ENCODE peak calls at places on chromosome 6, in nine cellular contexts. Q is ascending aorta, U is AG04450, G is psoas muscle, Y is spleen, S is body of pancreas, H is cardiac muscle cell, X is IMR-90, T is OCI-LY7. K is an unnamed sample.

GRCh38 chr6:149831380-149831820 is 32.8 kb downstream of the LRP11 start:
- DNase-seq in T (no peak), Y (no peak), S (no peak), X (no peak), U (no peak), H (no peak), G (no peak), Q (no peak), K (no peak)

GRCh38 chr6:113401231-113401630 is 455.9 kb upstream of the MARCKS start:
- DNase-seq in T (no peak), Y (no peak), Q (no peak), S (no peak), G (no peak), H (no peak), U (no peak), X (no peak), K (no peak)

GRCh38 chr6:77337392-77337791 is 125.9 kb downstream of the HTR1B start:
- DNase-seq in S (no peak), X (no peak), Q (no peak), Y (no peak), G (no peak), U (no peak), T (no peak), H (no peak), K (no peak)

GRCh38 chr6:99349620-99350141 is at the start of gene FAXC:
- DNase-seq in S (peak), Y (no peak), G (no peak), T (no peak), Q (no peak), H (peak), U (no peak), X (peak), K (peak)

GRCh38 chr6:32852018-32852843 is 1.3 kb downstream of the TAP1 start:
- DNase-seq in H (no peak), Y (peak), S (no peak), U (no peak), X (no peak), T (no peak), Q (no peak), G (peak), K (no peak)

GRCh38 chr6:29995346-29995777 is 53.0 kb downstream of the HLA-A start:
- DNase-seq in Y (no peak), T (no peak), H (no peak), S (no peak), G (no peak), Q (no peak), X (peak), U (no peak), K (no peak)

GRCh38 chr6:42512498-42513042 is 51.3 kb upstream of the UBR2 start:
- DNase-seq in Q (no peak), U (no peak), Y (no peak), G (no peak), T (no peak), S (no peak), X (no peak), H (no peak), K (no peak)

GRCh38 chr6:26189905-26190304 is 102.7 kb downstream of the HFE start:
- DNase-seq in H (no peak), U (no peak), Q (no peak), T (no peak), X (no peak), G (no peak), Y (no peak), S (no peak), K (no peak)

GRCh38 chr6:21935561-21936028 is 342.0 kb downstream of the SOX4 start:
- DNase-seq in S (peak), G (no peak), T (peak), H (peak), X (peak), U (no peak), Q (no peak), Y (no peak), K (no peak)

GRCh38 chr6:86936834-86937218 is 502 bp upstream of the HTR1E start:
- DNase-seq in S (no peak), Y (no peak), H (no peak), Q (no peak), G (no peak), T (no peak), X (no peak), U (no peak), K (no peak)

GRCh38 chr6:104940238-104940880 is 16.5 kb upstream of the LIN28B start:
- DNase-seq in U (no peak), X (no peak), Q (no peak), Y (no peak), G (no peak), S (no peak), H (peak), T (no peak), K (no peak)

GRCh38 chr6:33745558-33745957 is 1.1 kb downstream of the IP6K3 start:
- DNase-seq in X (peak), U (no peak), Y (no peak), H (no peak), S (no peak), T (no peak), Q (no peak), G (no peak), K (no peak)

GRCh38 chr6:96089173-96089572 is 73.4 kb downstream of the FUT9 start:
- DNase-seq in U (no peak), T (no peak), X (no peak), S (no peak), G (no peak), H (peak), Y (no peak), Q (no peak), K (no peak)
- TF ChIP-seq CTCF in U (no peak), T (peak), X (no peak), S (no peak), G (no peak), H (no peak), Y (no peak), Q (no peak), K (no peak)

GRCh38 chr6:79468116-79468515 is 69.1 kb downstream of the LCA5 start:
- DNase-seq in Q (no peak), U (no peak), S (no peak), H (no peak), G (no peak), Y (no peak), X (peak), T (no peak), K (no peak)
- H3K27ac ChIP-seq in Q (no peak), U (no peak), S (no peak), H (no peak), G (no peak), Y (no peak), X (no peak), T (no peak), K (no peak)

DNA sequence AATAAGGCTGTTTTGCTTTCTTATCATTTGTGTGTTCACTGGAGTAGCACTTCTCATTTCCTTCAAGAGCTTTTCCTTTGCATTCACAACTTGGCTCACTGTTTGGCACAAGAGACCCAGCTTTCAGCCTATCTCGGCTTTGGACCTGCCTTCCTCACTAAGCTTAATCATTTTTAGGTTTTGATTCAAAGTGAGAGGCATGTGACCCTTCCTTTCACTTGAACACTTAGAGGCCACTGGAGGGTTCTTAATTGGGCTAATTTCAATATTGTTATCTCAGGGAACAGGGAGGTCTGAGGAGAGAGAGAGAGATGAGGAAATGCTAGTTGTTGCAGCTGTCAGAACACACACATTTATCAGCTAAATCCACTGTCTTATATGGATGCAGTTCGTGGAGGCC is 82.9 kb upstream of the SCAF8 start:
- DNase-seq in Y (no peak), T (no peak), U (no peak), S (no peak), Q (no peak), G (no peak), X (no peak), H (no peak), K (no peak)
- TF ChIP-seq CTCF in Y (no peak), T (no peak), U (no peak), S (no peak), Q (no peak), G (no peak), X (no peak), H (no peak), K (no peak)

GRCh38 chr6:163708459-163708858 is 293.9 kb downstream of the QKI start:
- DNase-seq in U (no peak), X (no peak), Y (no peak), T (no peak), G (no peak), H (no peak), S (no peak), Q (no peak), K (no peak)
- H3K27ac ChIP-seq in U (no peak), X (no peak), Y (no peak), T (peak), G (peak), H (no peak), S (no peak), Q (no peak), K (peak)

GRCh38 chr6:28983838-28984237 is 21.3 kb downstream of the ZNF311 start:
- DNase-seq in H (no peak), S (no peak), Y (no peak), T (no peak), G (no peak), U (no peak), Q (no peak), X (no peak), K (no peak)

GRCh38 chr6:28981833-28982475 is 23.2 kb downstream of the ZNF311 start:
- DNase-seq in U (peak), X (peak), Y (peak), H (peak), T (peak), Q (peak), S (peak), G (peak), K (peak)

GRCh38 chr6:28980797-28981390 is 24.2 kb downstream of the ZNF311 start:
- DNase-seq in H (peak), T (peak), G (peak), X (peak), Q (no peak), Y (peak), U (peak), S (peak), K (no peak)

GRCh38 chr6:28981391-28981832 is 23.7 kb downstream of the ZNF311 start:
- DNase-seq in Q (no peak), T (peak), S (peak), X (peak), Y (peak), U (no peak), G (peak), H (peak), K (no peak)

DNA sequence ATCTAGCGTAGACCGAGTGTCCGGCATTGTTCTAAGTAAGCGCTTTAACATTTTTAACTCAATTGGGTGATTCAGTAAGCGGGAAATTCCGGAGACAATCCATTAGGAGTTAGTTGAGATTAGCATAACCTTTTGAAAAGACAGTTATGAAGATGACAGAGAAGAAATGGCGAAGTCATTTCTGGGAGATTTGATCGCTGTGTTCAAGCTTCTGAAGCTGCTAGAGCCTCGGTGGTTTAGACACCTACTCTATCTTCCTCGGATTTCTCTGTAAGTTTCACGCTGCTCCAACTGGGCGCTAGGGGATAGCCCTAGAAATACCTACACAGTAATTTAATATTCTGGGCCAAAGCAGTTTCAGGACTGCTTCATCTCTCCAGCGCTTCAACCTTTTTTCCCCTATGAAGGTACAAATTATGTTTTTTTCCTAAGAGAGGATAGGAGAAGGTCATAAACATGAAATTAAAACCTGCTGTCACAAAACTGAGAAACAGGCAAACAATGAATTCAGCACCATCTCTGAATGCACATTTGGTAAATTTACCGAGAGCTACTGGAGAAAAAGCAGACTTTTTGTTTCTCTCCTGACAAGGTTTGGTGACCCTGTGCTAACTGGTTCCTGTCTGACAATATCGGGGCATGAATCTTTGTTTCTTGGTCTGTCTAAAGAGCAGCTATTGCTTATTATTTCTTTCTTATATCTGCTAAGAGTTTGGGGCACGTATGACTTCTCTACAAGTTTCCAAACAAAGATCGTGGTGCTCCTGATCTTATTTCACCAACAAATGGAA is 22.4 kb downstream of the ZNF311 start:
- DNase-seq in Y (no peak), H (peak), S (no peak), Q (no peak), X (peak), U (no peak), G (no peak), T (no peak), K (no peak)
- TF ChIP-seq CTCF in Y (no peak), H (peak), S (no peak), Q (no peak), X (peak), U (peak), G (no peak), T (no peak), K (no peak)

DNA sequence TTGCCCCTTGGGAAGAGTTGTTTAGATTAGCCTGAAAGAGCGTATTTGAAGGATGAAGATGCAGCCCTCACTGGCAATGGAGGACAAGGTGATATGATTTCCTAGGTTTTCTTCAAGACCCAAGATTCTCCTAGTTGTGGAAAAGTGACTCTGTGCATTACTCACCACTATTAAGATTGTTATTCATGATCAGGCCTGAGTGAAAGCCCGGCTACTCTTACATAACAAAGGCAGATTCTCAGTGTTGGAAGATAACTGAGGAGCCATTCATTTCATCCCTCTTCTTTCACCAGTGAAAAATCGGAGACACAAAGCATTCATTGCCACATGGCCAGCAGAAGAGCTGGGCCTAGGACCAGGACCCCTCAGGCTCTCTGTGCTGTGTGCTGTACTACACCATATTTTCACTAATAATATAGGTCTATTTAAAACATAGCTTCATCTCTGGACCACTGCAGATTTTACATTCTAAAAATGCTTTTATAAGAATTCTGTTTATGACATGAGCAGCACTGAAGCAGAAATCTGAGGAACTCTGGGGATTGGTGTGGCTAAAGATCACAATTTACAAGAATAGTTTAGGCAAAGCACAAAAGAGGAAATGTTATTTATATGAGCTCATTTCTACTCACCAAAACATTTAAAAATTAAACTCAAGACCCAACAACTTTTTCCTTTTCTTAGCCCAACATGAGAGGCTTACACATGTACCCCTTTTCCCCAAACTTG is 181.9 kb upstream of the CCN2 start:
- DNase-seq in X (peak), S (no peak), G (no peak), U (no peak), Y (no peak), H (no peak), Q (no peak), T (no peak), K (no peak)
- H3K27ac ChIP-seq in X (peak), S (peak), G (peak), U (peak), Y (no peak), H (no peak), Q (peak), T (no peak), K (peak)

DNA sequence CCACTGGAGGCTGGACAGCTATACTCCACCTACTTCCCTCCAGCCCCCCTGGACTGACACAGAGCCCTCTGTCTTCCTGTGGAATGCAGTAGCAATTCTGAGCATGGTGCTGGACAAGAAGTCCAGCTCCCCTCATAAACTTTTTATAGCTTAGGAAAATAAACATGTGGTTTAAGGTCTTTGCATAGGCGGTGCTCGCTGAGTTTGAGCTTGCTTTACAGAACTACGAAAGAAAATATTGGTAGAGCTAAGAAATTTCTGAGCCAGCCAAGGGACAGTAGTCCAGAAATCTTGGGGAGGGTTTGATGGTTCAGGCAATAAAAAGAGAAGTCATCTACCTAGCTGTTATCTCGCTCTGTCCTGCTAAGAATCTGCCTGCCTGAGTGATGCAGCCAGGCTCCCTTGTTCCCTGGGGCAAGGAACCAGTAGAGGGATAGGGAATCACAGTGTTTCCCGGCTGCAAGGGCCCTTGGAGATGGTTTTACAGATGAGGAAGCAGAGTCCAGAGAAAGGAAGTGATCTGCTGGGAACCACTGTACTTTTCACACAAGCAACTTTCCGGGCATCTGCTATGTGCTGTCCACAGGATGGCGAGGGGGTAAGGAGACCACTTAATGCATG is 343.4 kb downstream of the CDC5L start:
- DNase-seq in U (peak), G (no peak), T (no peak), H (no peak), Q (no peak), X (peak), S (no peak), Y (no peak), K (no peak)
- TF ChIP-seq CTCF in U (no peak), G (no peak), T (no peak), H (no peak), Q (no peak), X (no peak), S (no peak), Y (no peak), K (no peak)

GRCh38 chr6:36912583-36912982 is 26.8 kb downstream of the C6orf89 start:
- DNase-seq in U (peak), X (peak), T (no peak), H (no peak), Q (no peak), Y (no peak), S (no peak), G (no peak), K (no peak)

GRCh38 chr6:36916159-36916558 is 30.4 kb downstream of the C6orf89 start:
- DNase-seq in S (no peak), X (peak), T (no peak), G (no peak), H (no peak), Q (no peak), U (no peak), Y (no peak), K (no peak)

GRCh38 chr6:36915599-36915998 is 29.8 kb downstream of the C6orf89 start:
- DNase-seq in X (no peak), G (no peak), H (no peak), Y (no peak), T (no peak), Q (no peak), U (no peak), S (no peak), K (no peak)

GRCh38 chr6:36913082-36913481 is 27.3 kb downstream of the C6orf89 start:
- DNase-seq in S (no peak), H (no peak), G (no peak), X (no peak), Y (no peak), Q (no peak), T (no peak), U (no peak), K (no peak)

DNA sequence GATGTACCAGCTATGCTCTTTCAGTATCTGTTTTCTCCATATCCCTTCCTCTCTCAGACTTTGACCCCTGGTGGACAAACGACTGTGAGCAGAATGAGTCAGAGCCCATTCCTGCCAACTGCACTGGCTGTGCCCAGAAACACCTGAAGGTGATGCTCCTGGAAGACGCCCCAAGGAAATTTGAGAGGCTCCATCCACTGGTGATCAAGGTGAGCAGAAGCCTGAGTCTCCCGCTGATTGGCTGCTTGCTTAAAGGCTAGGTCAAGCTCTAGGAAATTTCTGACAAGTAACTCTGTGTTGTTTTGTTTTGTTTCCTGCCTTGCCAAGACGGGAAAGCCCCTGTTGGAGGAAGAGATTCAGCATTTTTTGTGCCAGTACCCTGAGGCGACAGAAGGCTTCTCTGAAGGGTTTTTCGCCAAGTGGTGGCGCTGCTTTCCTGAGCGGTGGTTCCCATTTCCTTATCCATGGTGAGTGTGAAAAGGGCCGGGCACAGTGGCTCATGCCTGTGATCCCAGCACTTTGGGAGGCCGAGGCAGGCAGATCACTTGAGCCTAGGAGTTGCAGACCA is 28.6 kb downstream of the C6orf89 start:
- DNase-seq in H (peak), X (peak), U (no peak), Q (no peak), Y (no peak), T (no peak), S (peak), G (no peak), K (peak)
- H3K27ac ChIP-seq in H (no peak), X (no peak), U (no peak), Q (no peak), Y (no peak), T (no peak), S (peak), G (no peak), K (no peak)

DNA sequence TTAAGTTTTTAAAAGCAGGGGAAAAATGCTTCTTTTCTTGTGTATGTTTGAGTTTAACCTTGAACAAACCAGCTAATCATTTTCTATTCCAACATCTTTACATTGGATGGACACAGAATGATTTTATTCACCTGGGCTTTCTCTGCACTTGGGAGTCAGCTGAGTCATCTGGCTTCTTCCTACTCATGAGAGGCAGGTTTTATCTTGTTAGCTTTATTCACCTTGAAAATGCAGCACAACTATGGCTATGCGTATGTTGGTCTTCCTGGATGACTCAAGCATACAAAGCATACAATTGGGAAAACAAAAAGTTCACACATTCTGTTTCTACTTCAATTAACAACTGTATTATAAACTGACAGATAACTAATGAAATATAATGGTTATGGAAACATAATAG is 737.7 kb downstream of the FRK start:
- DNase-seq in U (no peak), Y (no peak), G (no peak), S (no peak), X (no peak), H (no peak), T (no peak), Q (no peak), K (no peak)
- TF ChIP-seq CTCF in U (no peak), Y (no peak), G (no peak), S (no peak), X (no peak), H (no peak), T (no peak), Q (no peak), K (no peak)